ENCODE peak calls at places on chromosome 15, in eight cellular contexts. G is neural crest cell; T is left ventricle myocardium inferior; Y is nephron progenitor cell; A is CD4-positive, alpha-beta T cell; L is RWPE1; Z is lung; E is breast epithelium. H is an unnamed sample.

GRCh38 chr15:39181348-39181747 is 399.5 kb upstream of the THBS1 start:
- DNase-seq in G (no peak), T (no peak), Y (no peak), A (no peak), L (no peak), Z (no peak), E (no peak), H (no peak)

GRCh38 chr15:100715571-100716455 is 113.4 kb downstream of the ASB7 start:
- DNase-seq in G (no peak), T (no peak), Y (peak), A (no peak), L (no peak), Z (peak), E (peak), H (no peak)

GRCh38 chr15:45205192-45205591 is 17.4 kb upstream of the SHF start:
- DNase-seq in G (peak), T (peak), Y (peak), A (peak), L (peak), Z (peak), E (peak), H (peak)

GRCh38 chr15:68431792-68432401 is at the start of gene ITGA11:
- DNase-seq in G (peak), T (peak), Y (peak), A (no peak), L (peak), Z (no peak), E (no peak), H (peak)

GRCh38 chr15:28105224-28105791 is 6.2 kb upstream of the OCA2 start:
- DNase-seq in G (no peak), T (no peak), Y (no peak), A (no peak), L (no peak), Z (no peak), E (no peak), H (no peak)

GRCh38 chr15:67512933-67513714 is 7.8 kb upstream of the C15orf61 start:
- DNase-seq in G (no peak), T (no peak), Y (no peak), A (no peak), L (no peak), Z (no peak), E (no peak), H (no peak)

GRCh38 chr15:83449250-83449671 is 2.1 kb downstream of the SH3GL3 start:
- DNase-seq in G (no peak), T (no peak), Y (no peak), A (no peak), L (no peak), Z (no peak), E (no peak), H (no peak)

GRCh38 chr15:94105760-94106159 is 125.6 kb upstream of the MCTP2 start:
- DNase-seq in G (no peak), T (no peak), Y (no peak), A (no peak), L (no peak), Z (peak), E (no peak), H (no peak)

GRCh38 chr15:40845511-40846284 is 1.9 kb downstream of the SPINT1 start:
- DNase-seq in G (no peak), T (no peak), Y (no peak), A (no peak), L (peak), Z (peak), E (peak), H (peak)

GRCh38 chr15:39077998-39078397 is 502.9 kb upstream of the THBS1 start:
- DNase-seq in G (no peak), T (no peak), Y (no peak), A (no peak), L (no peak), Z (no peak), E (no peak), H (no peak)

GRCh38 chr15:26767169-26767670 is 5.6 kb downstream of the GABRB3 start:
- DNase-seq in G (no peak), T (no peak), Y (no peak), A (no peak), L (no peak), Z (no peak), E (no peak), H (no peak)

GRCh38 chr15:100899601-100900000 is 19.6 kb upstream of the LRRK1 start:
- DNase-seq in G (no peak), T (no peak), Y (no peak), A (no peak), L (no peak), Z (no peak), E (no peak), H (no peak)

GRCh38 chr15:70526221-70526973 is 237.0 kb downstream of the UACA start:
- DNase-seq in G (no peak), T (no peak), Y (no peak), A (no peak), L (peak), Z (no peak), E (peak), H (no peak)

GRCh38 chr15:86483936-86484335 is 404.3 kb downstream of the AGBL1 start:
- DNase-seq in G (no peak), T (no peak), Y (no peak), A (no peak), L (no peak), Z (no peak), E (no peak), H (no peak)

GRCh38 chr15:70358871-70359647 is 261.3 kb upstream of the TLE3 start:
- DNase-seq in G (no peak), T (no peak), Y (no peak), A (no peak), L (no peak), Z (no peak), E (no peak), H (no peak)

GRCh38 chr15:31485431-31485830 is 158.8 kb downstream of the KLF13 start:
- DNase-seq in G (no peak), T (no peak), Y (no peak), A (no peak), L (no peak), Z (no peak), E (no peak), H (no peak)

GRCh38 chr15:86553116-86553515 is 473.4 kb downstream of the AGBL1 start:
- DNase-seq in G (no peak), T (no peak), Y (no peak), A (no peak), L (no peak), Z (no peak), E (no peak), H (no peak)

GRCh38 chr15:45795487-45796069 is 160.7 kb downstream of the SQOR start:
- DNase-seq in G (peak), T (no peak), Y (peak), A (no peak), L (peak), Z (peak), E (no peak), H (peak)

GRCh38 chr15:35062164-35063099 is 22.7 kb downstream of the NANOGP8 start:
- DNase-seq in G (no peak), T (no peak), Y (no peak), A (no peak), L (no peak), Z (no peak), E (no peak), H (no peak)

GRCh38 chr15:39860200-39860599 is 59.9 kb downstream of the GPR176 start:
- DNase-seq in G (no peak), T (no peak), Y (no peak), A (no peak), L (no peak), Z (no peak), E (no peak), H (no peak)

GRCh38 chr15:85764649-85765277 is 30.0 kb downstream of the KLHL25 start:
- DNase-seq in G (no peak), T (no peak), Y (no peak), A (no peak), L (no peak), Z (no peak), E (no peak), H (no peak)

GRCh38 chr15:35630985-35631384 is 85.0 kb upstream of the DPH6 start:
- DNase-seq in G (no peak), T (no peak), Y (no peak), A (no peak), L (no peak), Z (no peak), E (no peak), H (no peak)

GRCh38 chr15:40291088-40291574 is 8.3 kb upstream of the ANKRD63 start:
- DNase-seq in G (peak), T (no peak), Y (peak), A (no peak), L (peak), Z (peak), E (no peak), H (peak)

GRCh38 chr15:72117448-72117697 is 577 bp downstream of the MYO9A start:
- DNase-seq in G (no peak), T (peak), Y (peak), A (peak), L (peak), Z (peak), E (peak), H (peak)

GRCh38 chr15:31782016-31782783 is 248.1 kb upstream of the CHRNA7 start:
- DNase-seq in G (no peak), T (no peak), Y (no peak), A (no peak), L (no peak), Z (no peak), E (no peak), H (no peak)

GRCh38 chr15:101123222-101123910 is 128.5 kb downstream of the CHSY1 start:
- DNase-seq in G (no peak), T (no peak), Y (no peak), A (no peak), L (no peak), Z (no peak), E (no peak), H (no peak)

GRCh38 chr15:99955181-99955525 is 221.9 kb upstream of the LYSMD4 start:
- DNase-seq in G (no peak), T (no peak), Y (no peak), A (no peak), L (no peak), Z (no peak), E (peak), H (no peak)

GRCh38 chr15:31271706-31272557 is 54.7 kb upstream of the KLF13 start:
- DNase-seq in G (no peak), T (no peak), Y (no peak), A (no peak), L (no peak), Z (no peak), E (peak), H (no peak)

GRCh38 chr15:68353418-68354145 is 76.0 kb downstream of the FEM1B start:
- DNase-seq in G (no peak), T (no peak), Y (no peak), A (no peak), L (no peak), Z (no peak), E (no peak), H (no peak)

GRCh38 chr15:42547926-42548257 is 701 bp downstream of the LRRC57 start:
- DNase-seq in G (no peak), T (no peak), Y (no peak), A (no peak), L (no peak), Z (no peak), E (no peak), H (no peak)

GRCh38 chr15:87672309-87672897 is 584.1 kb downstream of the NTRK3 start:
- DNase-seq in G (peak), T (peak), Y (peak), A (no peak), L (peak), Z (no peak), E (no peak), H (peak)

GRCh38 chr15:23753248-23753647 is 66.1 kb upstream of the NDN start:
- DNase-seq in G (no peak), T (no peak), Y (no peak), A (no peak), L (no peak), Z (no peak), E (no peak), H (no peak)

GRCh38 chr15:68821190-68821897 is 649 bp upstream of the ANP32A start:
- DNase-seq in G (no peak), T (no peak), Y (no peak), A (no peak), L (no peak), Z (no peak), E (no peak), H (no peak)

GRCh38 chr15:91912336-91912735 is 58.8 kb downstream of the SLCO3A1 start:
- DNase-seq in G (no peak), T (no peak), Y (no peak), A (no peak), L (no peak), Z (no peak), E (no peak), H (no peak)

GRCh38 chr15:41577863-41578735 is 19.1 kb downstream of the TYRO3 start:
- DNase-seq in G (no peak), T (no peak), Y (no peak), A (no peak), L (no peak), Z (no peak), E (no peak), H (no peak)

GRCh38 chr15:67024322-67024997 is 40.9 kb upstream of the SMAD3 start:
- DNase-seq in G (no peak), T (peak), Y (no peak), A (no peak), L (peak), Z (peak), E (peak), H (no peak)

GRCh38 chr15:48806151-48806550 is 4.7 kb downstream of the CEP152 start:
- DNase-seq in G (no peak), T (no peak), Y (peak), A (no peak), L (no peak), Z (no peak), E (no peak), H (no peak)

GRCh38 chr15:48810414-48811324 is at the start of gene CEP152:
- DNase-seq in G (peak), T (peak), Y (peak), A (peak), L (peak), Z (peak), E (peak), H (peak)

GRCh38 chr15:48811325-48811938 is 563 bp upstream of the CEP152 start:
- DNase-seq in G (no peak), T (no peak), Y (no peak), A (no peak), L (no peak), Z (no peak), E (no peak), H (no peak)
- TF ChIP-seq CTCF in G (no peak), T (no peak), Y (no peak), A (no peak), L (peak), Z (no peak), E (no peak), H (peak)

GRCh38 chr15:48132874-48133273 is 12.1 kb downstream of the SLC24A5 start:
- DNase-seq in G (no peak), T (no peak), Y (no peak), A (no peak), L (no peak), Z (no peak), E (no peak), H (no peak)
- TF ChIP-seq CTCF in G (no peak), T (no peak), Y (no peak), A (no peak), L (no peak), Z (no peak), E (no peak), H (no peak)

GRCh38 chr15:98568382-98569017 is 79.8 kb upstream of the IGF1R start:
- DNase-seq in G (no peak), T (no peak), Y (no peak), A (no peak), L (no peak), Z (no peak), E (no peak), H (no peak)
- TF ChIP-seq CTCF in G (peak), T (peak), Y (peak), A (no peak), L (peak), Z (no peak), E (no peak), H (peak)

DNA sequence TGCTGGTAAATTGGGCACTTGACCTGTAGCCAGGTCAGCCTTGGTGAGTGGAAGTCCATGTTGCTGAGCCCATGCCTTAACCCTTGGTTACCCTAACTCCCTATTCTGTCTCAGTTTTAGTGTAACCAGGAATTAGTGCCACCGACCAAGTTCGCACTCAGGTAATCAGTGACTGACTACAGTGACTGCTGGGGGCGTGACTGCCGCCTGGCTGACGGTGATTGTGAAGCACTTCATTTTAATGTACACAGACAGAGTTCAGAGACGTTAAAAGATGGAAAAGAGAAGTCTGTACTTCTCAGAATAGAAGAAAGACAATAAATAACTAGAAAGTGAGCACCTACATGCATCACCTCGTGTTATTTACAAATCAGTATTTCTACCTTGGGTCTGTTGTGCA is 17.3 kb downstream of the CFAP161 start:
- DNase-seq in G (no peak), T (no peak), Y (no peak), A (no peak), L (no peak), Z (no peak), E (no peak), H (no peak)
- TF ChIP-seq CTCF in G (no peak), T (no peak), Y (no peak), A (no peak), L (no peak), Z (no peak), E (no peak), H (no peak)

GRCh38 chr15:51499379-51499976 is 123.1 kb downstream of the DMXL2 start:
- DNase-seq in G (no peak), T (no peak), Y (no peak), A (no peak), L (peak), Z (no peak), E (no peak), H (no peak)
- TF ChIP-seq CTCF in G (peak), T (peak), Y (peak), A (no peak), L (peak), Z (no peak), E (no peak), H (peak)

DNA sequence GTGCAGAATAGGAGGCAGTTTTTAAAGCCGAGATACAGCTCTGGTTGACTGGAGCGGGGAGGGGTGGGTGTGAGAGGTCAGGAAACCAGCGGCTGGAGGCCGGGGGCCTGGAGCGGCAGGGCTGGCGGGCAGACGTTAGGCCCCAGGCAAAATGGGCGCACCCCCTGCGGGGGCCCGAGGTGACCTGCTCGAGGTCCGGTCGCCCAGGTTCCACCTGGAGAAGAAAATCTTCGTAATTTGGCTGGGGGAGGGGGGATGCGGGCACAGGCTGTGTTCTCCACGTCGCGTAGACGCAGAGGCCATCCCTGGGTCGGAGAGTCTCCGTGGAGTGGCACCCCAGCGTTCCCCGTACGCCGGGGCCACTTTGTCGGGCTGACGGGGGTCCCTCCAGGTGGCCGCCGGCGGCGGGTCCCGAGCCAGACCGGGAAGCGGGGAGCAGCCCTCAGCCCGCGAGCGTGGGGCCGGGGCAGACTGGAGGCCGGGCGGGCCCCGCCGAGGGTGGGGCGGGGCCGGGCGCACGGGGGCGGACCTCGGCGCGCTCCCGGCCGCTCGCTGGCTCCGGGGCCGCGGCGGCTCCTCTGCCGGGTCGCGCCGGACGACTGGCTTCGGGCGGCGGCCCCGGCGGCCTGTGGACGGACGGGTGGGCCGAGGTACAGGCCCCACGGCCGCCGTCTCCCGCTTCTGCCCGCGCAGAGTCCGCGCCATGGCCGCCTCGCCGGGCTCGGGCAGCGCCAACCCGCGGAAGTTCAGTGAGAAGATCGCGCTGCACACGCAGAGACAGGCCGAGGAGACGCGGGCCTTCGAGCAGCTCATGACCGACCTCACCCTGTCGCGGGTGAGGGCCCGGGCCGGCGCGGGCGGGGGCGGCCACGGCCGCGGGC is at the start of gene CRTC3:
- DNase-seq in G (peak), T (peak), Y (peak), A (peak), L (peak), Z (peak), E (peak), H (peak)
- TF ChIP-seq CTCF in G (no peak), T (no peak), Y (no peak), A (no peak), L (no peak), Z (no peak), E (no peak), H (no peak)

DNA sequence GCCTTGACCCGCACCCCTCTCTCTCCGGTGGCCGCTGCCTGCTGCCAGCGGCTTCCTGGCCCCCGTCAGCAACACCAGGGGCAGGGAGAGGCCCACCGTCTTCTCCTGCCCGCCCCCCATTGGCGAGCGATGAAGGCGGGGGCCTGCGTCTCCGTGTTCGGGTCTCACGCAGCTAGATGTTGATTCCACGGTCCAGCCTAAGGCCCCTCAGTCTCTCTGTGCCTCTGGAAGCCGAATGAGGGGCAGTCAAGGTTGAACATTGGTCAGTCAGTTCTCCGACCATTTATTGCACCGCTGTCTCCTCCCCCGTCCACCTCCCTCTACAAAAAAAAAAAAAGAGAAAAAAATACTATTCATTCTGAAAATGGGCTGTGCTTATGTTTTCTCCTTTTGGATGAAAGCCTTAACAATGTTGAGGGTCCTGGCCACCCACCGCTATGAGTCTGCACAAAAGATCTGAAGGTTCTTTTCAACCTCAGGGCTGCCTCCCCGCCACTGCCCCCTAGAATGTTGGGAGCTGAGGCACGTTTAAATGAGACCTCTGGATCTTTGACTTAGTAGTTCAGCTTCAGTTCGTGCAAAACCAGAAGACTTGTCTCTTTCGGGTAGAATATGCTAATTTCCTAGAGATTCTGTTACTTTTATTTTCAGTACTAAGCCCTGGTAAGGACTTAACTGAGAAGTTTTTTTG is 724 bp downstream of the IREB2 start:
- DNase-seq in G (peak), T (no peak), Y (peak), A (no peak), L (peak), Z (no peak), E (no peak), H (peak)
- TF ChIP-seq CTCF in G (peak), T (no peak), Y (no peak), A (no peak), L (peak), Z (no peak), E (no peak), H (peak)

GRCh38 chr15:80090041-80090440 is 30.6 kb downstream of the ZFAND6 start:
- DNase-seq in G (no peak), T (no peak), Y (no peak), A (no peak), L (no peak), Z (no peak), E (no peak), H (no peak)

GRCh38 chr15:80090879-80091503 is 31.5 kb downstream of the ZFAND6 start:
- DNase-seq in G (no peak), T (no peak), Y (no peak), A (no peak), L (no peak), Z (no peak), E (no peak), H (no peak)

GRCh38 chr15:80081390-80081789 is 21.9 kb downstream of the ZFAND6 start:
- DNase-seq in G (no peak), T (no peak), Y (no peak), A (no peak), L (no peak), Z (no peak), E (no peak), H (no peak)

GRCh38 chr15:80087104-80087503 is 27.6 kb downstream of the ZFAND6 start:
- DNase-seq in G (no peak), T (no peak), Y (no peak), A (no peak), L (no peak), Z (no peak), E (no peak), H (no peak)
- TF ChIP-seq CTCF in G (peak), T (peak), Y (no peak), A (no peak), L (no peak), Z (no peak), E (no peak), H (peak)